ENCODE peak calls at places on chromosomes 1 and 21, in nine cellular contexts. R, Q, E, M, Z, F, S, K and X are unnamed samples.

GRCh38 chr1:209643295-209644020 is 8.8 kb downstream of the LAMB3 start:
- DNase-seq in R (no peak), Q (no peak), E (peak), M (peak), Z (peak), F (no peak), S (no peak), K (no peak), X (no peak)

GRCh38 chr1:42756956-42757891 is 9.6 kb downstream of the P3H1 start:
- DNase-seq in R (peak), Q (peak), E (no peak), M (peak), Z (no peak), F (peak), S (peak), K (peak), X (peak)

GRCh38 chr1:153688736-153689328 is 10.3 kb downstream of the NPR1 start:
- DNase-seq in R (no peak), Q (no peak), E (no peak), M (no peak), Z (no peak), F (no peak), S (no peak), K (no peak), X (no peak)

GRCh38 chr21:26939532-26940181 is 27.2 kb downstream of the ADAMTS5 start:
- DNase-seq in R (no peak), Q (no peak), E (no peak), M (peak), Z (no peak), F (peak), S (no peak), K (peak), X (no peak)

GRCh38 chr21:44780140-44780508 is 21.5 kb downstream of the UBE2G2 start:
- DNase-seq in R (no peak), Q (no peak), E (no peak), M (no peak), Z (no peak), F (no peak), S (no peak), K (no peak), X (no peak)

GRCh38 chr1:232854786-232855185 is 49.6 kb downstream of the MAP10 start:
- DNase-seq in R (no peak), Q (no peak), E (no peak), M (no peak), Z (no peak), F (no peak), S (no peak), K (no peak), X (no peak)

GRCh38 chr1:10068605-10069294 is 36.0 kb downstream of the UBE4B start:
- DNase-seq in R (no peak), Q (no peak), E (no peak), M (no peak), Z (no peak), F (peak), S (no peak), K (no peak), X (no peak)

GRCh38 chr1:155184835-155185782 is 11.5 kb downstream of the TRIM46 start:
- DNase-seq in R (no peak), Q (peak), E (no peak), M (no peak), Z (peak), F (no peak), S (no peak), K (no peak), X (peak)

GRCh38 chr21:42568834-42569731 is 55.4 kb downstream of the SLC37A1 start:
- DNase-seq in R (no peak), Q (no peak), E (peak), M (no peak), Z (peak), F (no peak), S (no peak), K (peak), X (no peak)

GRCh38 chr1:114671011-114671938 is 1.4 kb upstream of the DENND2C start:
- DNase-seq in R (no peak), Q (peak), E (no peak), M (peak), Z (no peak), F (peak), S (no peak), K (no peak), X (no peak)

GRCh38 chr1:12124693-12125421 is 41.9 kb upstream of the TNFRSF1B start:
- DNase-seq in R (peak), Q (peak), E (peak), M (peak), Z (peak), F (peak), S (peak), K (peak), X (peak)

GRCh38 chr1:83961571-83962295 is 37.2 kb downstream of the TTLL7 start:
- DNase-seq in R (no peak), Q (no peak), E (no peak), M (peak), Z (no peak), F (peak), S (no peak), K (no peak), X (no peak)

GRCh38 chr1:33903210-33903589 is 39.3 kb downstream of the HMGB4 start:
- DNase-seq in R (no peak), Q (peak), E (no peak), M (no peak), Z (no peak), F (no peak), S (no peak), K (no peak), X (no peak)

GRCh38 chr1:193891783-193892182 is 705.4 kb upstream of the B3GALT2 start:
- DNase-seq in R (no peak), Q (no peak), E (no peak), M (no peak), Z (no peak), F (no peak), S (no peak), K (no peak), X (no peak)

GRCh38 chr1:29332204-29332603 is 95.9 kb downstream of the PTPRU start:
- DNase-seq in R (no peak), Q (no peak), E (no peak), M (peak), Z (no peak), F (peak), S (no peak), K (peak), X (peak)

GRCh38 chr1:112625696-112626095 is 6.1 kb downstream of the CAPZA1 start:
- DNase-seq in R (no peak), Q (no peak), E (no peak), M (peak), Z (no peak), F (no peak), S (peak), K (no peak), X (no peak)

GRCh38 chr1:112614460-112615065 is 4.4 kb downstream of the ST7L start:
- DNase-seq in R (peak), Q (no peak), E (no peak), M (peak), Z (no peak), F (peak), S (peak), K (no peak), X (peak)

GRCh38 chr1:112618721-112619517 is at the start of gene ST7L:
- DNase-seq in R (peak), Q (peak), E (peak), M (peak), Z (peak), F (peak), S (peak), K (peak), X (peak)

GRCh38 chr1:112618114-112618720 is 724 bp downstream of the ST7L start:
- DNase-seq in R (no peak), Q (peak), E (no peak), M (peak), Z (no peak), F (peak), S (peak), K (no peak), X (no peak)

DNA sequence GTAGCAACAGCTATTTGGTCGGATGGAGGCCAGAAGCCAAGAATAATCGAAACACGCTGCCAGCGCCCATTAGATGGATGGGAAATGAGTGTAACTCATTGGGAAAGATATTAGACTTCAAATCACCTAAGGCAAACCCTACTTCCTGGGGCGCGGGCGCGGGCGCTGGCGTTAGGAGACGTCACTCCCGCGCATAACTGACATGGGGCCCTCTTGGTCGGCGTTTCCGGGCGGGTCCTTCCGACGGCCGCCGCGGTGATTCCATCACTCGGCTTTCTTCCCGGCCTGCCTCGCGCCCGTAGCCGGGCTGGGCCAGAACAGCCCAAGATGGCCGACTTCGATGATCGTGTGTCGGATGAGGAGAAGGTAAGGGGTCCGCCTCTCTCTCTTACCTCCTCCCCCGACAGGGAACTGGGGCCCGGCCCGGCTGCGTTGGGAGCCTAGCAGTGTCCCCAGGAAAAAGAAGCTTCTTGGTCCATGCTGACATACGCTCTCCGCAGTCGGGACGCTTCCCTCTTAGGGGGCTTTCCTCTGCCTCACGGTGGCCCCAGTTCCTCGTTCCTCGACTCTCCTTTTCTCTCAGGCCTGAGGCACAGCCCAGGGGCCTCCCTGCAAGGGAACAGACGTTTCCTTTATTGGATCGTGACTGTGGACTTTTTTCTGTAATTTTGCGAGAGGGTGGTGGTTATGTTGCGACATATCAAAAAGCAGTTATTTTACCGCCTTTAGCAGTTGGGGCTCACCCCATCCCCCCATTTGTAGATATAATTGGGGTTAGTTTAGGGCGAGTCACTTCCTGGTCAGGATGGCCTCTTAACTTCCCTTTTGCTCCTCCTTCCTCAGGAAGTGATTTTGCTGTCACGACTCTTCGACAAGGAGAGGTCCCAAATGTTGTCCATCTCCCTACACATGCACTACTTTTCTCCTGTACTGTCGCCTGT is at the start of gene CAPZA1:
- DNase-seq in R (peak), Q (peak), E (peak), M (peak), Z (peak), F (peak), S (peak), K (peak), X (peak)
- TF ChIP-seq CTCF in R (no peak), Q (no peak), E (no peak), M (no peak), Z (no peak), F (no peak), S (no peak), K (no peak), X (no peak)

DNA sequence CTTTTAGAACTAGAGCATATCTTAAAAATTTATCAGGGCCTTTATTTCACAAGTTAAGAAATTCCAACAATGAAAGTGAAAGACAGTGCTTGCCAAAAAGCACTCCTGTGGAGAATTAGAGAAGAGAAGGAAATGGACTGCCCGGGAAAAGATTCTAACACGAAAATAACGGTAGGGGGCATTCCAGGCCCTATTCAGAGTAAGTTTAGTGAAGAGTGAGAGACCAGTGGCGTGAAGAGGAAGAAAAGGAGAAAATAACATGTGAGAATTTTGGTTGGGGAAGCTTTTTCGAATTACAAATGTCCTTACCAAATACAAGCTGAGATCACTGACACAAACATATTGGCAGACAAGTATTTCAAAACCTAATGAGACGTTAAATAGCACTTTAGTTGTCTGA is 38.4 kb upstream of the RBM34 start:
- DNase-seq in R (no peak), Q (no peak), E (no peak), M (peak), Z (no peak), F (peak), S (peak), K (no peak), X (no peak)
- TF ChIP-seq CTCF in R (peak), Q (peak), E (peak), M (peak), Z (no peak), F (peak), S (peak), K (no peak), X (no peak)

GRCh38 chr1:81808760-81809159 is 8.0 kb downstream of the ADGRL2 start:
- DNase-seq in R (no peak), Q (no peak), E (no peak), M (peak), Z (no peak), F (no peak), S (peak), K (no peak), X (peak)
- TF ChIP-seq CTCF in R (no peak), Q (no peak), E (peak), M (no peak), Z (no peak), F (no peak), S (peak), K (no peak), X (no peak)

GRCh38 chr1:189220750-189221149 is 1256.9 kb downstream of the BRINP3 start:
- DNase-seq in R (no peak), Q (no peak), E (no peak), M (no peak), Z (no peak), F (no peak), S (no peak), K (no peak), X (no peak)
- TF ChIP-seq CTCF in R (peak), Q (no peak), E (peak), M (no peak), Z (no peak), F (peak), S (peak), K (no peak), X (peak)